ENCODE peak calls at places on chromosomes 12 and 14, in six cellular contexts. F, W, I, Z, N and P are unnamed samples.

GRCh38 chr14:101476931-101477553 is 84.3 kb upstream of the DIO3 start:
- DNase-seq in F (no peak), W (peak), I (no peak), Z (peak), N (no peak), P (no peak)

GRCh38 chr12:89954259-89954658 is 245.6 kb upstream of the ATP2B1 start:
- DNase-seq in F (no peak), W (no peak), I (no peak), Z (no peak), N (no peak), P (no peak)

GRCh38 chr12:82474798-82475184 is 116.5 kb downstream of the METTL25 start:
- DNase-seq in F (peak), W (no peak), I (no peak), Z (no peak), N (peak), P (peak)

GRCh38 chr12:78359530-78359929 is 505.0 kb upstream of the SYT1 start:
- DNase-seq in F (peak), W (peak), I (no peak), Z (no peak), N (peak), P (peak)

GRCh38 chr12:5376591-5377207 is 55.2 kb upstream of the NTF3 start:
- DNase-seq in F (no peak), W (peak), I (no peak), Z (no peak), N (no peak), P (no peak)

GRCh38 chr12:25972783-25973182 is 14.3 kb downstream of the RASSF8 start:
- DNase-seq in F (peak), W (no peak), I (no peak), Z (no peak), N (peak), P (peak)

GRCh38 chr12:89494411-89495231 is 30.0 kb downstream of the GALNT4 start:
- DNase-seq in F (peak), W (no peak), I (no peak), Z (no peak), N (peak), P (no peak)

GRCh38 chr12:2319747-2320146 is 267.0 kb downstream of the CACNA1C start:
- DNase-seq in F (peak), W (no peak), I (no peak), Z (no peak), N (no peak), P (peak)

GRCh38 chr12:53217049-53217929 is 10.2 kb upstream of the ITGB7 start:
- DNase-seq in F (no peak), W (peak), I (no peak), Z (peak), N (no peak), P (no peak)

GRCh38 chr14:81673930-81674329 is 140.3 kb upstream of the SEL1L start:
- DNase-seq in F (no peak), W (no peak), I (no peak), Z (no peak), N (no peak), P (no peak)
- TF ChIP-seq CTCF in F (no peak), W (no peak), I (no peak), Z (no peak), N (no peak), P (no peak)

GRCh38 chr14:99600232-99600888 is 3.6 kb downstream of the CCDC85C start:
- DNase-seq in F (no peak), W (no peak), I (no peak), Z (no peak), N (no peak), P (no peak)

GRCh38 chr14:99602788-99603415 is 1.1 kb downstream of the CCDC85C start:
- DNase-seq in F (no peak), W (no peak), I (peak), Z (no peak), N (no peak), P (no peak)

GRCh38 chr14:99603471-99603933 is 505 bp downstream of the CCDC85C start:
- DNase-seq in F (peak), W (peak), I (peak), Z (no peak), N (no peak), P (peak)

GRCh38 chr14:99601301-99601945 is 2.6 kb downstream of the CCDC85C start:
- DNase-seq in F (peak), W (peak), I (no peak), Z (peak), N (no peak), P (peak)

GRCh38 chr14:99602054-99602787 is 1.8 kb downstream of the CCDC85C start:
- DNase-seq in F (peak), W (peak), I (no peak), Z (peak), N (no peak), P (peak)
- TF ChIP-seq CTCF in F (no peak), W (no peak), I (no peak), Z (no peak), N (no peak), P (no peak)

DNA sequence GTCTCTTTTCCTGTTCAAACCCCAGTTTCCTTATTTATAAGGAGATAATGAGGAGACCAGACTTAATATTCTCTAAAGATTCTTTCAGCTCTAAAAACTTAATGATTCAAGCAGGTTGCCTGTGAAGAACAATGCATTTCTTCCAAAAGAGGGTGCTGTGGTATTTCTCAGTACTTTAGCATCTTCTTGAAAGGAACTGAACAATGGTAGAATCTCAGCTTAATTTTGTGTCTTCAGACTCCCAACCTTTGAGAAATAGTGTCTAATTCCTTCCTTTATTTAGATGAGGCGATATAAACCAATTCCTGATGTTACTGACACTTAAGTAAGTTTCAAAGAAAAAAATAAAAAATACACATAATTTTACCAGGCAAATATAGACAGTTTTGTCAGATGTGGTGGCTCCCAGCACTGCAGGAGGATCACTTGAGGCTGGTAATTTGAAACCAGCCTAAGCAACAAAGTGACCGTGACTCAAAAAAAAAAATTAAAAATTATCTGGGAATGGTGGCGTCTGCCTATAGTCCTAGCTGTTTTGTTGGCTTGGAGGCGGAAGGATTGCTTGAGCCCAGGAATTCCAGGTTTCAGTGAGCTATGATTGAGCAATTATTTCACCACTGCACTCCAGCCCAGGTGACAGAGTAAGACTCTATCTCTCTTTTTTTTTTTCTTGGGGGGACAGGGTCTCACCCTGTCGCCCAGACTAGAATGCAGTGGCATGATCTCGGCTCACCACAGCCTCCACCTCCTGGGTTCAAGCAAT is 76.9 kb upstream of the PSMA6 start:
- DNase-seq in F (peak), W (no peak), I (no peak), Z (no peak), N (peak), P (peak)
- TF ChIP-seq CTCF in F (peak), W (peak), I (no peak), Z (peak), N (peak), P (peak)

DNA sequence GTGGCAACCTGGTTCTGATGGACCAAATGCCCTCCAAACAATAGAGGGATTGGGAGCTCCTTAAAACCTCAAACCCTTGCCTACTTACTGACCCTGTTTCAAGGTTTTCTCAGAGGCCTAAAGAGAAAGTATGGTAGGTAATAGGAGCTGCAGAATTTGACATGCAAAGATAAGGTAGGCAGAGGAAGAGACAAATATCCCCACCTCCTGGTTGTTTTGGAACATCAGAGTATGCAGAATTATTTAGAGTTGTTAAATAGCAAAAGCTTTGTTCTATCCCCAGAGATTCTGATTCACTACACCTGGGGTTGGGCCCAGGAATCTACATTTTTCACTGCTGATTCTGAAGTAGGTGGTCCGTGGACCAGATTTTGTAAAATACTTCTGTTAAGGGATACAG is 421.2 kb downstream of the SOX5 start:
- DNase-seq in F (no peak), W (no peak), I (no peak), Z (no peak), N (no peak), P (no peak)
- TF ChIP-seq CTCF in F (no peak), W (no peak), I (no peak), Z (no peak), N (no peak), P (no peak)

DNA sequence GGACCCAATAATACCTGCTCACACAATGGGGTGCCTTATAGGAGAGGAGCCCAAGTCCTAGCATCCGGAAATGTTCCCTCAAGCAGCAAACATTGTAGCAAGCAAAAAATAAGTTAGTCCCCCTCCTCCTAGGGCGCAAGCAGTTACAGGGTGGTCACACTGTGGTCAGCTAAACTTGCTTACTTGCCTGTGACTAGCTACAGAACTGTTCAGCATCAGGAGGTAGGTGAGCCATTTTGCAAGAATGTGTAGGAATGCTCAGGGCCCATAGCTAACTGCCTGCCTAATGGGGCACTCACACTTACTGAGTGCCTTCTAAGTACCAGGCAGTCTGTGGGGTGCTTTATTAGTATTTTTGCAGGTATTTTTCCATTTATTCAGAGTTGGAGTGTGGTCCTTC is 154.6 kb upstream of the GRIN2B start:
- DNase-seq in F (no peak), W (no peak), I (no peak), Z (no peak), N (no peak), P (no peak)
- TF ChIP-seq CTCF in F (no peak), W (no peak), I (no peak), Z (no peak), N (no peak), P (no peak)

GRCh38 chr14:76955575-76956252 is 72.8 kb downstream of the IRF2BPL start:
- DNase-seq in F (peak), W (no peak), I (no peak), Z (no peak), N (peak), P (peak)

GRCh38 chr14:76958020-76958965 is 70.2 kb downstream of the IRF2BPL start:
- DNase-seq in F (no peak), W (no peak), I (no peak), Z (no peak), N (no peak), P (no peak)

GRCh38 chr14:76957224-76957881 is 71.2 kb downstream of the IRF2BPL start:
- DNase-seq in F (no peak), W (no peak), I (no peak), Z (no peak), N (no peak), P (no peak)

GRCh38 chr14:76954791-76955190 is 73.7 kb downstream of the IRF2BPL start:
- DNase-seq in F (no peak), W (no peak), I (no peak), Z (no peak), N (no peak), P (no peak)

DNA sequence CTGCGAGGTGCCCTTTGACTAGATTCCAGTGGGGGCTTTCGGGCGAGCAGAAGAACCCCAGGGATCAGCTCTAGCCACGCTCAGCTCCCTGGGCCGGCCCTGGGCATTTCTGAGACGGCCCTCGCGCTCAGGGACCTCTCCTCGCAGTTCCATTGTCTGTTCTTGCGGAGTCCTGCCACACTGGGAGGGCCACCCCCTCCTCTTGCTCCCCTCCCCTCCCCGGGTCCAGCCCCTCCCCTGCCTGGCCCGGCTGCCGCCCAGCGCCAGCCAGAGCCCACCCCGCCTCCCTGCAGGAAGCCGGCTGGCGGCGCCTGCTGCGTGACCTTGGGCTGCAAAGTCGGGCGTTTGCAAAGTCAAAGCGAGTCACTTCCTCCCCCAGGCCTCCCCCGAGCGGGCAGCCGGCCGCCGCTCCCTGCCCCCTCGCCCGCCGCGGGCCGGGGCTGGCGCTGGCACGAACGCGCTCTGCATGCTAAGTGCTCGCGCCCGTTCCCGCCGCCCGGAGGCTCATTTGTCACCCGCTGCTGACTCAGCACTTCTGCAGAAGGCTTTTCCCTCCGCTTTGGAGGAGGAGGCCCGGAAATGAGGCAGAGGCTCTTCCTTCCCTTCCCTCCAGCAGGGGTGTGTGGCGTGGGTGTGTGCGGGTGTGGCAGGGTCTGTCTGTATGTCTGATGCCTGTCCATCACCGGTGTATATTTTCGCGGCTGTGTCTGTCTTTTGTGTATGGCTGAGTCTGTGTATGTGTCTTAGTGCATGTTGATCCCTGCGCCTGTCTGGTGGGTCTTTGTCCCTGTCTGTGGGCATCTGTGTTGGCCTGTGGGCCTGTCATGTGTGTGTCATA is 72.0 kb downstream of the IRF2BPL start:
- DNase-seq in F (peak), W (peak), I (peak), Z (peak), N (peak), P (peak)
- TF ChIP-seq CTCF in F (no peak), W (peak), I (no peak), Z (peak), N (peak), P (no peak)